ENCODE peak calls at places on chromosomes 2 and 18, in six cellular contexts. X is tibial artery; W is mucosa of descending colon; A is activated naive CD4-positive, alpha-beta T cell; N is progenitor cell of endocrine pancreas; B is NCI-H1092. O is an unnamed sample.

GRCh38 chr18:79400091-79400590 is 4.4 kb downstream of the NFATC1 start:
- DNase-seq in X (peak; percentile 78), W (peak; percentile 69), A (no peak), N (no peak), B (no peak), O (peak; percentile 14)

GRCh38 chr2:219490600-219491130 is 8.0 kb upstream of the GMPPA start:
- DNase-seq in X (no peak), W (no peak), A (no peak), N (no peak), B (no peak), O (no peak)

GRCh38 chr2:119028327-119029174 is 86.6 kb downstream of the MARCO start:
- DNase-seq in X (no peak), W (peak; percentile 62), A (no peak), N (peak; percentile 33), B (no peak), O (peak; percentile 31)

GRCh38 chr2:154457291-154457690 is 241.2 kb upstream of the KCNJ3 start:
- DNase-seq in X (no peak), W (no peak), A (no peak), N (no peak), B (no peak), O (no peak)

GRCh38 chr2:227376911-227377396 is 2.2 kb downstream of the TM4SF20 start:
- DNase-seq in X (no peak), W (peak; percentile 55), A (no peak), N (no peak), B (no peak), O (no peak)

GRCh38 chr2:101828267-101829017 is 130.9 kb downstream of the MAP4K4 start:
- DNase-seq in X (no peak), W (no peak), A (no peak), N (no peak), B (no peak), O (no peak)

GRCh38 chr2:240269886-240270285 is 129.4 kb upstream of the OTOS start:
- DNase-seq in X (no peak), W (no peak), A (no peak), N (no peak), B (no peak), O (no peak)

GRCh38 chr2:27115485-27115884 is 3.4 kb downstream of the CGREF1 start:
- DNase-seq in X (no peak), W (no peak), A (no peak), N (no peak), B (no peak), O (no peak)

GRCh38 chr2:239866350-239866749 is 158.8 kb downstream of the NDUFA10 start:
- DNase-seq in X (no peak), W (no peak), A (no peak), N (no peak), B (no peak), O (no peak)

GRCh38 chr2:142531375-142531774 is 346.1 kb upstream of the KYNU start:
- DNase-seq in X (no peak), W (no peak), A (no peak), N (no peak), B (no peak), O (no peak)

GRCh38 chr2:9803023-9803805 is 40.1 kb upstream of the TAF1B start:
- DNase-seq in X (peak; percentile 21), W (peak; percentile 73), A (no peak), N (no peak), B (no peak), O (no peak)

GRCh38 chr18:24878289-24878688 is 417.9 kb downstream of the HRH4 start:
- DNase-seq in X (no peak), W (peak; percentile 70), A (no peak), N (no peak), B (no peak), O (peak; percentile 1)